ENCODE peak calls at places on chromosomes 4 and X, in four cellular contexts. One of them, this sample, is unnamed.

GRCh38 chrX:29662759-29663503 is 552.4 kb upstream of the MAGEB2 start:
- DNase-seq in adrenal gland: peak
- DNase-seq in substantia nigra: no peak
- DNase-seq in CD4-positive, alpha-beta memory T cell: no peak
- DNase-seq in this sample: no peak

GRCh38 chr4:5751918-5752802 is 41.2 kb downstream of the EVC start:
- DNase-seq in CD4-positive, alpha-beta memory T cell: no peak
- DNase-seq in adrenal gland: no peak
- DNase-seq in substantia nigra: no peak
- DNase-seq in this sample: no peak

GRCh38 chr4:124288706-124289486 is 423.6 kb downstream of the ANKRD50 start:
- DNase-seq in CD4-positive, alpha-beta memory T cell: no peak
- DNase-seq in substantia nigra: no peak
- DNase-seq in adrenal gland: no peak
- DNase-seq in this sample: no peak

GRCh38 chr4:80196259-80197131 is 808 bp upstream of the PRDM8 start:
- DNase-seq in adrenal gland: no peak
- DNase-seq in substantia nigra: peak
- DNase-seq in CD4-positive, alpha-beta memory T cell: no peak
- DNase-seq in this sample: no peak

GRCh38 chr4:37715889-37716402 is 29.8 kb upstream of the RELL1 start:
- DNase-seq in substantia nigra: no peak
- DNase-seq in adrenal gland: no peak
- DNase-seq in CD4-positive, alpha-beta memory T cell: no peak
- DNase-seq in this sample: no peak

GRCh38 chrX:139936259-139936658 is 3.4 kb upstream of the ATP11C start:
- DNase-seq in adrenal gland: no peak
- DNase-seq in substantia nigra: no peak
- DNase-seq in CD4-positive, alpha-beta memory T cell: no peak
- DNase-seq in this sample: no peak

GRCh38 chr4:118811008-118811764 is 24.7 kb downstream of the SEC24D start:
- DNase-seq in adrenal gland: no peak
- DNase-seq in substantia nigra: no peak
- DNase-seq in CD4-positive, alpha-beta memory T cell: no peak
- DNase-seq in this sample: no peak

GRCh38 chr4:184417802-184418511 is 56.4 kb downstream of the IRF2 start:
- DNase-seq in substantia nigra: peak
- DNase-seq in adrenal gland: no peak
- DNase-seq in CD4-positive, alpha-beta memory T cell: no peak
- DNase-seq in this sample: no peak

GRCh38 chr4:186714006-186714675 is 9.5 kb downstream of the FAT1 start:
- DNase-seq in substantia nigra: no peak
- DNase-seq in adrenal gland: no peak
- DNase-seq in CD4-positive, alpha-beta memory T cell: no peak
- DNase-seq in this sample: no peak
- H3K27ac ChIP-seq in substantia nigra: no peak
- H3K27ac ChIP-seq in adrenal gland: no peak
- H3K27ac ChIP-seq in CD4-positive, alpha-beta memory T cell: no peak
- H3K27ac ChIP-seq in this sample: peak

DNA sequence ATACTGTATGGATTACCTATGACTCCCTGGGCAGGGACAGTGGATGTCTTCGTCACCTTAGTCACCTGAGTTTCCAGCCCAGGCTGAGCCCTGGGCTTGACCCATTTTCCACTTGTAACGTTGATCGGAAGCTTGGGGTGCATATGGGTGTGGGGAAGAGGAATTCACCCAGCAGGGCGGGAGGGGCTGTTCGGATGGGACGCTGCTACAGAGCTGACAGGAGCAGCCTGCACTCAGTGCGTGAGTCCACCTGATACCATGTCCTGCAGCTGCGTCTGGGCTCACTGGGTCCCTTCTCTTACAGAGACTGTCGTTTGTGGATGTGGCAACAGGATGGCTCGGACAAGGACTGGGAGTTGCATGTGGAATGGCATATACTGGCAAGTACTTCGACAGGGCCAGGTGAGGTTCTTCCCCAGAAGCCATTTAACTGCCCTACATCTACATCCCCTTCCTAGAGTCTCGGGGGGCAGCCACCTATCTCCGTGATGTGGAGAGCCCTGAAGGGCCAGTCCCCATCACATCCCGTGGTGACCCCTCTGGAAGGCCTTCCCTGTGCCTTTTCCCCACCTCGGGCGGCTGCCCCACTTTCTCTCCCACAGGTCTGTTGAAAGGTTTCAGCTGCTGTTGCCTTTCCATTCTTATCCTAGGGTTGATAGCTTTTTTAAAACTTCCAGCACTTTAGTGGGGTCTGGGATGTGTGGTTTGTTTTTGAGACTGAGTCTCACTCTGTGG is 13.6 kb downstream of the TKTL1 start:
- DNase-seq in CD4-positive, alpha-beta memory T cell: no peak
- DNase-seq in adrenal gland: no peak
- DNase-seq in substantia nigra: no peak
- DNase-seq in this sample: no peak
- H3K27ac ChIP-seq in CD4-positive, alpha-beta memory T cell: no peak
- H3K27ac ChIP-seq in adrenal gland: no peak
- H3K27ac ChIP-seq in substantia nigra: no peak
- H3K27ac ChIP-seq in this sample: no peak

GRCh38 chrX:15321447-15321846 is 6.0 kb upstream of the ASB11 start:
- DNase-seq in adrenal gland: no peak
- DNase-seq in substantia nigra: no peak
- DNase-seq in CD4-positive, alpha-beta memory T cell: no peak
- DNase-seq in this sample: no peak
- H3K27ac ChIP-seq in adrenal gland: no peak
- H3K27ac ChIP-seq in substantia nigra: no peak
- H3K27ac ChIP-seq in CD4-positive, alpha-beta memory T cell: no peak
- H3K27ac ChIP-seq in this sample: no peak

GRCh38 chrX:20217906-20218305 is 48.8 kb downstream of the RPS6KA3 start:
- DNase-seq in adrenal gland: no peak
- DNase-seq in substantia nigra: no peak
- DNase-seq in CD4-positive, alpha-beta memory T cell: no peak
- DNase-seq in this sample: no peak

GRCh38 chrX:20221902-20222301 is 44.8 kb downstream of the RPS6KA3 start:
- DNase-seq in adrenal gland: no peak
- DNase-seq in substantia nigra: no peak
- DNase-seq in CD4-positive, alpha-beta memory T cell: no peak
- DNase-seq in this sample: no peak

GRCh38 chrX:20215565-20215964 is 51.1 kb downstream of the RPS6KA3 start:
- DNase-seq in CD4-positive, alpha-beta memory T cell: no peak
- DNase-seq in substantia nigra: no peak
- DNase-seq in adrenal gland: no peak
- DNase-seq in this sample: no peak

GRCh38 chrX:20218809-20219505 is 47.8 kb downstream of the RPS6KA3 start:
- DNase-seq in substantia nigra: no peak
- DNase-seq in adrenal gland: no peak
- DNase-seq in CD4-positive, alpha-beta memory T cell: no peak
- DNase-seq in this sample: no peak

DNA sequence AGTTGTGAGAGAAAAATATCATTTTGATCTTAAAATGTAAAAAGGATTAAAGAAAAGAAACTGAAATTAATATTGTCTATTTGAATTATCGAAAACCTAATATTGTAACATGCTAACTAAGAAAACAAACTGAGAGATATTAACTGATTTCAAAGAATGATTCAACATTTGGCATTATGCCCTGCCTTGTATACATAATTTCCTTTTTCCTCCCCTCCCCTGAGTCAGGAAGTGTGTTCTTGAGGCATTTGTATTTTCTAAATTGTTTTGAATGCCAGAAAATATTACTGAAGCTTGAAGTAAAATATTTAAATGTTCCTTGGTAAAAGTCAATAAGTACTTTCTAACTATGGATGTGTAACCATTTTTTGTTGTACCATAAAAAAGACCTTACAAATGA is 49.4 kb downstream of the RPS6KA3 start:
- DNase-seq in adrenal gland: no peak
- DNase-seq in CD4-positive, alpha-beta memory T cell: no peak
- DNase-seq in substantia nigra: no peak
- DNase-seq in this sample: no peak
- H3K27ac ChIP-seq in adrenal gland: no peak
- H3K27ac ChIP-seq in CD4-positive, alpha-beta memory T cell: no peak
- H3K27ac ChIP-seq in substantia nigra: no peak
- H3K27ac ChIP-seq in this sample: peak

GRCh38 chr4:94978904-94979303 is 221.1 kb downstream of the BMPR1B start:
- DNase-seq in adrenal gland: no peak
- DNase-seq in substantia nigra: no peak
- DNase-seq in CD4-positive, alpha-beta memory T cell: no peak
- DNase-seq in this sample: no peak

GRCh38 chr4:94974773-94975172 is 217.0 kb downstream of the BMPR1B start:
- DNase-seq in adrenal gland: no peak
- DNase-seq in CD4-positive, alpha-beta memory T cell: no peak
- DNase-seq in substantia nigra: no peak
- DNase-seq in this sample: no peak

GRCh38 chr4:94970650-94971049 is 212.9 kb downstream of the BMPR1B start:
- DNase-seq in substantia nigra: no peak
- DNase-seq in adrenal gland: no peak
- DNase-seq in CD4-positive, alpha-beta memory T cell: no peak
- DNase-seq in this sample: no peak

GRCh38 chr4:94976371-94977011 is 218.7 kb downstream of the BMPR1B start:
- DNase-seq in substantia nigra: no peak
- DNase-seq in CD4-positive, alpha-beta memory T cell: no peak
- DNase-seq in adrenal gland: no peak
- DNase-seq in this sample: no peak
- H3K27ac ChIP-seq in substantia nigra: no peak
- H3K27ac ChIP-seq in CD4-positive, alpha-beta memory T cell: no peak
- H3K27ac ChIP-seq in adrenal gland: no peak
- H3K27ac ChIP-seq in this sample: no peak

DNA sequence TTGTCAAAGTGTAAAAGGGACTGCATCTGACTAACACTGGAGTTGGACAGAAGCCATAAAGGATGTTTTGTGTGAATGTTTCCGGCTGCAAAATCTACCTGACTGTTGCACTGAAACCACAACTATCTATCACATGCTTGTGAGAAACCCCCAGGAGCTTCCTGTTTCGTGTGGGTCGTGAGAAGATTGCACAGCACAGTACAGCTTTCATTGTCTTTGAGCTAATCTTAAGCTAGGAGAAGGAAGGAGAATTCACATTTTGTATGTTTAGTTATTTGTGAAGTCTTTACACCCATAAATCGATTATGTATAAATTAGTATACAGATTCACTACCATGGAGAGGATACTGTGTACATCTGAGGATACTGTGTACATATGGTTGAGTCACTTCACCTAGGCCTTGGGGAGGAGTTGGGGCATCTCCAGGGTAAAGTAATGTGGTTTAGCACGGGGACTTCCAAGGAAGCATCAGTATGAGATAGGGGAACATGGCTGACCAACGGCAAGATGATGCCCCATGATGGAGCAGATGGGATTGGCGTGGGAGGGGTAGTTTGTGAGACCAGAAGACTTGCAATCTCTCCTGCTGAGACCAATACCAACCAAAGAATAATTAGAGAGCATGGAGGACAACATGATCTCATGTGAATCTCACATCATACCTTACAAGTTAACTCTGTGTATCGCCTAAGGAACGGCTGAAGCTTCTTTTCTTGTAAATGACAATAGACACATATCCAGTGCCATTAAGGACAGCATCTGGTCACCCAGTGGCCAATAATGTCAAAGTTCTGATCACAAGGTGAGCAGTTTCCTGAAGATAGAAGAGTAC is 43.1 kb upstream of the FAM9C start:
- DNase-seq in substantia nigra: no peak
- DNase-seq in CD4-positive, alpha-beta memory T cell: peak
- DNase-seq in adrenal gland: no peak
- DNase-seq in this sample: no peak
- H3K27ac ChIP-seq in substantia nigra: no peak
- H3K27ac ChIP-seq in CD4-positive, alpha-beta memory T cell: peak
- H3K27ac ChIP-seq in adrenal gland: peak
- H3K27ac ChIP-seq in this sample: no peak

GRCh38 chr4:87058272-87059073 is 123.7 kb downstream of the AFF1 start:
- DNase-seq in CD4-positive, alpha-beta memory T cell: no peak
- DNase-seq in adrenal gland: no peak
- DNase-seq in substantia nigra: peak
- DNase-seq in this sample: no peak
- H3K27ac ChIP-seq in CD4-positive, alpha-beta memory T cell: no peak
- H3K27ac ChIP-seq in adrenal gland: peak
- H3K27ac ChIP-seq in substantia nigra: peak
- H3K27ac ChIP-seq in this sample: peak

This sample was measured in heart left ventricle.